ENCODE peak calls at places on chromosome 21, in nine cellular contexts. X, B, C, Z, V, N, G, S and T are unnamed samples.

GRCh38 chr21:38376693-38377092 is 119.9 kb downstream of the KCNJ15 start:
- DNase-seq in N (no peak), B (no peak), S (no peak), C (peak), G (no peak), X (peak), V (no peak), Z (no peak), T (no peak)

GRCh38 chr21:45001134-45002095 is 61.6 kb downstream of the SLX9 start:
- DNase-seq in G (no peak), C (peak), X (peak), N (no peak), B (no peak), Z (no peak), S (no peak), V (no peak), T (no peak)

GRCh38 chr21:46181436-46181835 is 2.8 kb downstream of the SPATC1L start:
- DNase-seq in S (no peak), C (peak), B (no peak), V (no peak), N (no peak), G (no peak), X (no peak), Z (no peak), T (no peak)

GRCh38 chr21:43278359-43278758 is 109.6 kb downstream of the CRYAA start:
- DNase-seq in X (peak), Z (no peak), S (no peak), C (peak), N (no peak), G (no peak), B (no peak), V (no peak), T (no peak)

GRCh38 chr21:43281661-43282357 is 113.0 kb downstream of the CRYAA start:
- DNase-seq in B (no peak), V (no peak), C (peak), N (no peak), Z (no peak), X (no peak), S (no peak), G (no peak), T (no peak)

GRCh38 chr21:39712976-39713375 is 32.0 kb upstream of the IGSF5 start:
- DNase-seq in S (no peak), C (no peak), X (no peak), B (no peak), V (no peak), N (no peak), G (no peak), Z (peak), T (no peak)

GRCh38 chr21:26085882-26086281 is 84.7 kb downstream of the APP start:
- DNase-seq in S (no peak), C (no peak), X (no peak), G (no peak), Z (no peak), N (no peak), B (no peak), V (no peak), T (no peak)

GRCh38 chr21:44002511-44002910 is 9.6 kb upstream of the TRAPPC10 start:
- DNase-seq in Z (no peak), B (no peak), C (peak), N (no peak), G (no peak), S (no peak), X (no peak), V (no peak), T (no peak)

GRCh38 chr21:35953570-35953969 is 106.8 kb downstream of the SETD4 start:
- DNase-seq in G (no peak), V (no peak), Z (no peak), C (no peak), X (no peak), B (no peak), S (no peak), N (no peak), T (no peak)

GRCh38 chr21:46597896-46598343 is 7.0 kb downstream of the S100B start:
- DNase-seq in C (no peak), S (no peak), Z (no peak), X (no peak), B (no peak), N (no peak), V (no peak), G (no peak), T (no peak)

GRCh38 chr21:26185446-26185845 is 14.9 kb upstream of the APP start:
- DNase-seq in B (no peak), N (no peak), V (no peak), X (no peak), S (no peak), C (no peak), Z (no peak), G (no peak), T (no peak)

GRCh38 chr21:17613242-17613676 is 558 bp upstream of the BTG3 start:
- DNase-seq in X (peak), C (peak), V (no peak), S (no peak), N (no peak), G (no peak), Z (no peak), B (no peak), T (peak)

GRCh38 chr21:17554619-17555472 is 42.0 kb downstream of the CXADR start:
- DNase-seq in X (no peak), G (no peak), N (no peak), B (no peak), S (no peak), C (no peak), Z (peak), V (no peak), T (no peak)

GRCh38 chr21:39533545-39534226 is 79.1 kb upstream of the B3GALT5 start:
- DNase-seq in C (no peak), Z (no peak), V (no peak), N (no peak), X (no peak), G (no peak), S (no peak), B (no peak), T (no peak)

GRCh38 chr21:32770514-32771133 is 931 bp downstream of the PAXBP1 start:
- DNase-seq in C (peak), N (no peak), V (no peak), Z (no peak), B (no peak), X (no peak), G (no peak), S (no peak), T (no peak)

GRCh38 chr21:45135868-45136267 is 61.5 kb downstream of the ADARB1 start:
- DNase-seq in B (no peak), X (no peak), V (no peak), S (no peak), C (no peak), G (no peak), Z (no peak), N (no peak), T (no peak)

GRCh38 chr21:26443867-26444266 is 129.2 kb downstream of the CYYR1 start:
- DNase-seq in Z (no peak), S (no peak), N (no peak), V (no peak), X (no peak), B (no peak), G (no peak), C (no peak), T (no peak)

GRCh38 chr21:35617491-35617890 is 442.8 kb downstream of the SETD4 start:
- DNase-seq in G (no peak), X (no peak), Z (no peak), S (no peak), V (no peak), B (no peak), C (no peak), N (no peak), T (no peak)

GRCh38 chr21:34690041-34690792 is 21.4 kb downstream of the CLIC6 start:
- DNase-seq in Z (peak), V (no peak), N (no peak), G (no peak), C (no peak), X (no peak), S (no peak), B (no peak), T (no peak)

GRCh38 chr21:33871171-33871570 is 44.4 kb downstream of the ATP5PO start:
- DNase-seq in S (no peak), Z (no peak), V (no peak), B (no peak), G (no peak), N (no peak), C (no peak), X (no peak), T (no peak)

GRCh38 chr21:34061983-34062382 is 11.4 kb upstream of the MRPS6 start:
- DNase-seq in Z (no peak), C (no peak), B (no peak), X (no peak), V (no peak), N (no peak), G (no peak), S (no peak), T (no peak)

GRCh38 chr21:14862794-14863720 is 201.7 kb downstream of the NRIP1 start:
- DNase-seq in B (no peak), Z (no peak), S (no peak), C (no peak), X (no peak), V (no peak), N (no peak), G (no peak), T (no peak)

GRCh38 chr21:35294231-35294898 is 245.3 kb upstream of the RUNX1 start:
- DNase-seq in C (no peak), G (no peak), S (no peak), Z (peak), N (no peak), V (no peak), B (no peak), X (no peak), T (no peak)

GRCh38 chr21:33495743-33496142 is 4.2 kb upstream of the DNAJC28 start:
- DNase-seq in G (no peak), X (no peak), V (no peak), N (no peak), Z (no peak), S (no peak), C (no peak), B (no peak), T (no peak)

GRCh38 chr21:17726047-17726446 is 93.1 kb downstream of the C21orf91 start:
- DNase-seq in G (no peak), V (no peak), S (no peak), X (no peak), N (no peak), C (no peak), Z (peak), B (peak), T (no peak)

GRCh38 chr21:43289966-43290365 is 121.2 kb downstream of the CRYAA start:
- DNase-seq in X (peak), B (no peak), G (no peak), V (no peak), S (no peak), C (peak), N (no peak), Z (no peak), T (no peak)

GRCh38 chr21:31182231-31183129 is 144.2 kb upstream of the KRTAP19-8 start:
- DNase-seq in C (no peak), B (no peak), S (no peak), V (peak), Z (no peak), G (peak), X (no peak), N (peak), T (peak)

GRCh38 chr21:19123525-19123924 is 719.9 kb upstream of the TMPRSS15 start:
- DNase-seq in C (no peak), B (no peak), X (no peak), S (no peak), Z (no peak), N (no peak), V (no peak), G (no peak), T (no peak)

GRCh38 chr21:15257646-15258045 is 192.8 kb upstream of the NRIP1 start:
- DNase-seq in S (no peak), B (no peak), V (no peak), X (no peak), Z (no peak), C (no peak), G (no peak), N (no peak), T (no peak)